ENCODE peak calls at places on chromosome 10, in four cellular contexts. C, N, G and P are unnamed samples.

GRCh38 chr10:93334181-93334580 is 148.0 kb downstream of the MYOF start:
- DNase-seq in C (no peak), N (no peak), G (no peak), P (no peak)

GRCh38 chr10:94402204-94403033 is at the start of gene TBC1D12:
- DNase-seq in C (peak), N (peak), G (no peak), P (peak)

GRCh38 chr10:12727832-12728215 is 273.7 kb downstream of the CCDC3 start:
- DNase-seq in C (no peak), N (no peak), G (no peak), P (no peak)

GRCh38 chr10:77799352-77799751 is 127.2 kb downstream of the DLG5 start:
- DNase-seq in C (no peak), N (no peak), G (no peak), P (no peak)

GRCh38 chr10:95290446-95290800 is 380 bp downstream of the PDLIM1 start:
- DNase-seq in C (no peak), N (no peak), G (no peak), P (no peak)

GRCh38 chr10:102230264-102230860 is 4.3 kb downstream of the ELOVL3 start:
- DNase-seq in C (no peak), N (peak), G (no peak), P (no peak)

GRCh38 chr10:71725998-71726672 is 6.6 kb upstream of the C10orf105 start:
- DNase-seq in C (no peak), N (peak), G (peak), P (no peak)

GRCh38 chr10:5614081-5614721 is 52.2 kb downstream of the ASB13 start:
- DNase-seq in C (no peak), N (no peak), G (no peak), P (no peak)

GRCh38 chr10:123635745-123636144 is 30.4 kb upstream of the GPR26 start:
- DNase-seq in C (no peak), N (no peak), G (no peak), P (no peak)

GRCh38 chr10:3693031-3693714 is 91.8 kb downstream of the KLF6 start:
- DNase-seq in C (no peak), N (no peak), G (no peak), P (no peak)